ENCODE peak calls at places on chromosomes 6 and 20, in six cellular contexts. U is Right ventricle myocardium superior, O is NCI-H510A treated with DMSO at 0.1 percent for 48 hours, Z is body of pancreas, E is left ventricle myocardium superior, R is SJCRH30. X is an unnamed sample.
A peak's percentile ranks its signal among the peaks of the same experiment; 100 is the strongest.

GRCh38 chr6:51015394-51015793 is 196.7 kb downstream of the TFAP2B start:
- DNase-seq in U (no peak), O (no peak), Z (no peak), E (no peak), R (no peak), X (no peak)

GRCh38 chr6:137811121-137811911 is 55.7 kb upstream of the TNFAIP3 start:
- DNase-seq in U (peak; percentile 64), O (peak; percentile 12), Z (peak; percentile 87), E (peak; percentile 45), R (no peak), X (peak; percentile 92)

GRCh38 chr20:24411452-24412216 is 57.8 kb upstream of the SYNDIG1 start:
- DNase-seq in U (no peak), O (no peak), Z (no peak), E (no peak), R (no peak), X (no peak)

GRCh38 chr20:61520076-61520639 is 268.1 kb downstream of the CDH4 start:
- DNase-seq in U (no peak), O (no peak), Z (no peak), E (no peak), R (no peak), X (no peak)

GRCh38 chr6:40504274-40504673 is 82.9 kb downstream of the LRFN2 start:
- DNase-seq in U (no peak), O (no peak), Z (no peak), E (no peak), R (no peak), X (peak; percentile 15)

GRCh38 chr6:80607814-80608391 is 501.4 kb downstream of the BCKDHB start:
- DNase-seq in U (no peak), O (no peak), Z (peak; percentile 8), E (no peak), R (no peak), X (no peak)

GRCh38 chr20:51318058-51318960 is 224.2 kb downstream of the NFATC2 start:
- DNase-seq in U (peak; percentile 54), O (no peak), Z (peak; percentile 53), E (peak; percentile 47), R (peak; percentile 66), X (peak; percentile 60)

GRCh38 chr6:152295346-152295745 is 341.8 kb downstream of the SYNE1 start:
- DNase-seq in U (no peak), O (no peak), Z (peak; percentile 22), E (no peak), R (no peak), X (no peak)

GRCh38 chr20:62634330-62634967 is 7.9 kb upstream of the SLCO4A1 start:
- DNase-seq in U (no peak), O (no peak), Z (no peak), E (no peak), R (no peak), X (no peak)

GRCh38 chr6:157885876-157886275 is 62.8 kb downstream of the SNX9 start:
- DNase-seq in U (no peak), O (no peak), Z (no peak), E (no peak), R (no peak), X (no peak)

GRCh38 chr6:38730136-38730862 is 15.2 kb downstream of the DNAH8 start:
- DNase-seq in U (no peak), O (no peak), Z (no peak), E (no peak), R (peak; percentile 43), X (no peak)

GRCh38 chr20:13736792-13737191 is 47.9 kb downstream of the ESF1 start:
- DNase-seq in U (no peak), O (no peak), Z (no peak), E (no peak), R (no peak), X (no peak)

GRCh38 chr20:44541957-44542356 is 20.1 kb upstream of the SERINC3 start:
- DNase-seq in U (no peak), O (no peak), Z (no peak), E (no peak), R (no peak), X (no peak)

GRCh38 chr6:41028618-41029486 is 10.2 kb downstream of the UNC5CL start:
- DNase-seq in U (no peak), O (peak; percentile 76), Z (no peak), E (no peak), R (no peak), X (no peak)

GRCh38 chr20:52746768-52747167 is 225.4 kb upstream of the TSHZ2 start:
- DNase-seq in U (no peak), O (no peak), Z (no peak), E (no peak), R (no peak), X (no peak)

GRCh38 chr6:7052441-7052936 is 55.3 kb upstream of the RREB1 start:
- DNase-seq in U (peak; percentile 78), O (no peak), Z (peak; percentile 75), E (peak; percentile 73), R (peak; percentile 81), X (no peak)

GRCh38 chr6:41700577-41701347 is 34.6 kb downstream of the TFEB start:
- DNase-seq in U (peak; percentile 13), O (no peak), Z (no peak), E (peak; percentile 59), R (no peak), X (no peak)

GRCh38 chr6:95578106-95578410 is 723 bp downstream of the MANEA start:
- DNase-seq in U (no peak), O (no peak), Z (no peak), E (no peak), R (no peak), X (no peak)

GRCh38 chr6:12339808-12340487 is 49.8 kb downstream of the EDN1 start:
- DNase-seq in U (no peak), O (no peak), Z (no peak), E (no peak), R (no peak), X (no peak)

GRCh38 chr20:46894971-46895905 is 595 bp downstream of the EYA2 start:
- DNase-seq in U (no peak), O (peak; percentile 58), Z (no peak), E (no peak), R (peak; percentile 73), X (no peak)

GRCh38 chr20:13200767-13201500 is 20.1 kb upstream of the ISM1 start:
- DNase-seq in U (no peak), O (peak; percentile 92), Z (no peak), E (no peak), R (no peak), X (no peak)

X was measured in SK-MEL-5.